ENCODE peak calls at places on chromosomes 3 and 15, in eight cellular contexts. One of them, this sample, is unnamed.

GRCh38 chr3:13256845-13257244 is 163.3 kb downstream of the NUP210 start:
- DNase-seq in heart right ventricle: no peak
- DNase-seq in PC-3: no peak
- DNase-seq in fibroblast of lung: no peak
- DNase-seq in Caco-2: no peak
- DNase-seq in RWPE2: no peak
- DNase-seq in upper lobe of left lung: no peak
- DNase-seq in uterus: no peak
- DNase-seq in this sample: no peak

GRCh38 chr15:76514292-76514691 is 177.7 kb downstream of the ISL2 start:
- DNase-seq in heart right ventricle: no peak
- DNase-seq in Caco-2: peak; percentile 32
- DNase-seq in fibroblast of lung: no peak
- DNase-seq in RWPE2: no peak
- DNase-seq in upper lobe of left lung: no peak
- DNase-seq in uterus: no peak
- DNase-seq in PC-3: no peak
- DNase-seq in this sample: no peak

GRCh38 chr3:9314796-9315195 is 48.1 kb upstream of the THUMPD3 start:
- DNase-seq in fibroblast of lung: no peak
- DNase-seq in uterus: no peak
- DNase-seq in upper lobe of left lung: no peak
- DNase-seq in RWPE2: no peak
- DNase-seq in Caco-2: no peak
- DNase-seq in PC-3: no peak
- DNase-seq in heart right ventricle: no peak
- DNase-seq in this sample: no peak

GRCh38 chr15:65069179-65069578 is 1.4 kb upstream of the RASL12 start:
- DNase-seq in upper lobe of left lung: no peak
- DNase-seq in RWPE2: no peak
- DNase-seq in PC-3: no peak
- DNase-seq in fibroblast of lung: peak; percentile 100
- DNase-seq in Caco-2: no peak
- DNase-seq in heart right ventricle: no peak
- DNase-seq in uterus: peak; percentile 86
- DNase-seq in this sample: no peak

GRCh38 chr15:60297047-60297446 is 100.7 kb downstream of the ANXA2 start:
- DNase-seq in RWPE2: no peak
- DNase-seq in PC-3: no peak
- DNase-seq in heart right ventricle: no peak
- DNase-seq in Caco-2: no peak
- DNase-seq in fibroblast of lung: no peak
- DNase-seq in uterus: no peak
- DNase-seq in upper lobe of left lung: no peak
- DNase-seq in this sample: no peak

GRCh38 chr15:89083246-89083645 is 5.0 kb upstream of the ABHD2 start:
- DNase-seq in upper lobe of left lung: no peak
- DNase-seq in fibroblast of lung: no peak
- DNase-seq in PC-3: peak; percentile 33
- DNase-seq in Caco-2: no peak
- DNase-seq in RWPE2: no peak
- DNase-seq in uterus: no peak
- DNase-seq in heart right ventricle: no peak
- DNase-seq in this sample: no peak

GRCh38 chr3:7272203-7272602 is 411.3 kb downstream of the GRM7 start:
- DNase-seq in upper lobe of left lung: no peak
- DNase-seq in RWPE2: no peak
- DNase-seq in uterus: no peak
- DNase-seq in PC-3: no peak
- DNase-seq in fibroblast of lung: no peak
- DNase-seq in heart right ventricle: no peak
- DNase-seq in Caco-2: no peak
- DNase-seq in this sample: no peak

GRCh38 chr3:53074761-53075742 is 29.2 kb upstream of the SFMBT1 start:
- DNase-seq in RWPE2: no peak
- DNase-seq in upper lobe of left lung: no peak
- DNase-seq in Caco-2: no peak
- DNase-seq in heart right ventricle: no peak
- DNase-seq in PC-3: no peak
- DNase-seq in uterus: peak; percentile 8
- DNase-seq in fibroblast of lung: no peak
- DNase-seq in this sample: no peak

GRCh38 chr3:172307143-172307560 is 141.1 kb downstream of the GHSR start:
- DNase-seq in fibroblast of lung: peak; percentile 42
- DNase-seq in heart right ventricle: no peak
- DNase-seq in Caco-2: peak; percentile 44
- DNase-seq in RWPE2: no peak
- DNase-seq in uterus: no peak
- DNase-seq in upper lobe of left lung: no peak
- DNase-seq in PC-3: peak; percentile 22
- DNase-seq in this sample: no peak

GRCh38 chr3:14331273-14331672 is 71.1 kb upstream of the SLC6A6 start:
- DNase-seq in upper lobe of left lung: no peak
- DNase-seq in uterus: no peak
- DNase-seq in RWPE2: no peak
- DNase-seq in heart right ventricle: no peak
- DNase-seq in fibroblast of lung: no peak
- DNase-seq in Caco-2: peak; percentile 56
- DNase-seq in PC-3: no peak
- DNase-seq in this sample: no peak

DNA sequence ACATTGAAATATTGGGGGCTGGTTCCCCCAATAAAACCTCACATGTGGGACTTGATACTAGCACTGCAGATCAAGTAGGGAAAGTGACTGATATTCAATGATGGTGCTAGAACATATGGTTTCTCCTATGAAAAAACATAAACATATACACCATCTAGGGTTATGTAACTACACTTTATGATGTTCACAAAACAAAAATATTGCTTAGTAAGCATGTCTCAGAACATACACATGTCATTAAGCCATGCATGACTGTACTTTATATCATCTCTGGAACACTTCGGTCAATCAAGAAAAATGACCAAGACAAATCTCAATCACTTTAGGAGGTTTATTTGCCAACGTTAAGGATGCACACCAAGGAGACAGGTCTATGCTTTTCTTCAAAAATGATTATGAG is 57.4 kb downstream of the ZNF717 start:
- DNase-seq in RWPE2: no peak
- DNase-seq in heart right ventricle: no peak
- DNase-seq in fibroblast of lung: no peak
- DNase-seq in uterus: no peak
- DNase-seq in Caco-2: no peak
- DNase-seq in upper lobe of left lung: no peak
- DNase-seq in PC-3: no peak
- DNase-seq in this sample: no peak
- H3K9me3 ChIP-seq in RWPE2: no peaks in the 10 kb centered on the region
- H3K9me3 ChIP-seq in heart right ventricle: peaks cover 32% of the 10 kb centered on the region
- H3K9me3 ChIP-seq in fibroblast of lung: no peaks in the 10 kb centered on the region
- H3K9me3 ChIP-seq in uterus: no peaks in the 10 kb centered on the region
- H3K9me3 ChIP-seq in Caco-2: no peaks in the 10 kb centered on the region
- H3K9me3 ChIP-seq in upper lobe of left lung: peaks cover 79% of the 10 kb centered on the region
- H3K9me3 ChIP-seq in PC-3: peaks cover 18% of the 10 kb centered on the region
- H3K9me3 ChIP-seq in this sample: peaks cover 15% of the 10 kb centered on the region

GRCh38 chr15:31265090-31265870 is 61.4 kb upstream of the KLF13 start:
- DNase-seq in upper lobe of left lung: no peak
- DNase-seq in PC-3: no peak
- DNase-seq in uterus: peak; percentile 8
- DNase-seq in Caco-2: peak; percentile 57
- DNase-seq in heart right ventricle: no peak
- DNase-seq in RWPE2: peak; percentile 57
- DNase-seq in fibroblast of lung: no peak
- DNase-seq in this sample: no peak

GRCh38 chr15:31263751-31264533 is 62.7 kb upstream of the KLF13 start:
- DNase-seq in fibroblast of lung: no peak
- DNase-seq in uterus: peak; percentile 28
- DNase-seq in upper lobe of left lung: peak; percentile 86
- DNase-seq in heart right ventricle: peak; percentile 78
- DNase-seq in Caco-2: peak; percentile 24
- DNase-seq in PC-3: no peak
- DNase-seq in RWPE2: peak; percentile 77
- DNase-seq in this sample: peak; percentile 63

GRCh38 chr15:31265871-31266711 is 60.5 kb upstream of the KLF13 start:
- DNase-seq in upper lobe of left lung: no peak
- DNase-seq in uterus: peak; percentile 13
- DNase-seq in RWPE2: peak; percentile 62
- DNase-seq in fibroblast of lung: peak; percentile 38
- DNase-seq in PC-3: no peak
- DNase-seq in Caco-2: peak; percentile 33
- DNase-seq in heart right ventricle: peak; percentile 42
- DNase-seq in this sample: peak; percentile 29

GRCh38 chr15:31262901-31263671 is 63.5 kb upstream of the KLF13 start:
- DNase-seq in fibroblast of lung: peak; percentile 29
- DNase-seq in Caco-2: peak; percentile 18
- DNase-seq in uterus: peak; percentile 16
- DNase-seq in heart right ventricle: no peak
- DNase-seq in PC-3: no peak
- DNase-seq in RWPE2: peak; percentile 45
- DNase-seq in upper lobe of left lung: no peak
- DNase-seq in this sample: no peak

DNA sequence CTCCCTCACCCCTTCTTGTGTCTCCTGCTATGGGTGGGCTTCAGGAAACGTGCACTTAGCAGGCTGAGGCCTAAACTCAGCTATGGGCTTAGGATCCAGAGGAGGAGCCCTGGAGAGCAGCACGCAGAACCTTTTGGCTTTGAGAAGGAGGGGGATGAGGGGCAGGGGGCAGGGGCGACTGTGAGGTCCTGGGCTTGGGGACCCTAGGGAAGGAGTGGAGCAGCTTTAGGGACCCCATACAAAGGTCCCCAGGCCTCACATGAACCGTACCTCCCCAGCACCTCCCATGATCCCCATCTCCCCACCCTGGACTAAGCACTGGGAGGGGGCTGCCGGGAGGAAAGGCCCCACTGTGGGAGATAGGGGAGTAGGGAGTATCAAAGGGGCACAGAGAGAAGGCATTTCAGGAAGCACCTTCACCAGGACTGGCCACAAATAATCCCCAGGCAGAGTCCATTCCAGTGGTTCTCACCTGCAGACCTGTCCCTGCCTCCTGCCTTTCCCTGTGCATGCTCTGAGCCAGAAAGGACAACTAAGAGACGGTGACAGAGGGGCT is 62.0 kb upstream of the KLF13 start:
- DNase-seq in heart right ventricle: no peak
- DNase-seq in Caco-2: peak; percentile 29
- DNase-seq in uterus: peak; percentile 4
- DNase-seq in fibroblast of lung: no peak
- DNase-seq in RWPE2: peak; percentile 40
- DNase-seq in PC-3: no peak
- DNase-seq in upper lobe of left lung: no peak
- DNase-seq in this sample: no peak
- H3K4me1 ChIP-seq in heart right ventricle: peaks cover 17% of the 10 kb centered on the region
- H3K4me1 ChIP-seq in Caco-2: peaks cover 12% of the 10 kb centered on the region
- H3K4me1 ChIP-seq in uterus: no peaks in the 10 kb centered on the region
- H3K4me1 ChIP-seq in fibroblast of lung: no peaks in the 10 kb centered on the region
- H3K4me1 ChIP-seq in RWPE2: peaks cover 9% of the 10 kb centered on the region
- H3K4me1 ChIP-seq in PC-3: no peaks in the 10 kb centered on the region
- H3K4me1 ChIP-seq in upper lobe of left lung: peaks cover 59% of the 10 kb centered on the region
- H3K4me1 ChIP-seq in this sample: peaks cover 55% of the 10 kb centered on the region

GRCh38 chr3:102142379-102143058 is 292.3 kb upstream of the ZPLD1 start:
- DNase-seq in heart right ventricle: no peak
- DNase-seq in Caco-2: no peak
- DNase-seq in PC-3: no peak
- DNase-seq in fibroblast of lung: no peak
- DNase-seq in upper lobe of left lung: no peak
- DNase-seq in uterus: no peak
- DNase-seq in RWPE2: no peak
- DNase-seq in this sample: no peak
- H3K9me3 ChIP-seq in heart right ventricle: no peaks in the 10 kb centered on the region
- H3K9me3 ChIP-seq in Caco-2: no peaks in the 10 kb centered on the region
- H3K9me3 ChIP-seq in PC-3: no peaks in the 10 kb centered on the region
- H3K9me3 ChIP-seq in fibroblast of lung: no peaks in the 10 kb centered on the region
- H3K9me3 ChIP-seq in upper lobe of left lung: no peaks in the 10 kb centered on the region
- H3K9me3 ChIP-seq in uterus: no peaks in the 10 kb centered on the region
- H3K9me3 ChIP-seq in RWPE2: no peaks in the 10 kb centered on the region
- H3K9me3 ChIP-seq in this sample: no peaks in the 10 kb centered on the region

GRCh38 chr3:196631655-196632032 is 7.8 kb upstream of the NRROS start:
- DNase-seq in PC-3: no peak
- DNase-seq in Caco-2: no peak
- DNase-seq in uterus: no peak
- DNase-seq in RWPE2: no peak
- DNase-seq in heart right ventricle: no peak
- DNase-seq in upper lobe of left lung: no peak
- DNase-seq in fibroblast of lung: no peak
- DNase-seq in this sample: no peak

GRCh38 chr3:196634224-196634623 is 5.3 kb upstream of the NRROS start:
- DNase-seq in PC-3: no peak
- DNase-seq in Caco-2: no peak
- DNase-seq in fibroblast of lung: no peak
- DNase-seq in upper lobe of left lung: no peak
- DNase-seq in RWPE2: no peak
- DNase-seq in heart right ventricle: no peak
- DNase-seq in uterus: no peak
- DNase-seq in this sample: no peak

GRCh38 chr3:196632033-196632751 is 7.3 kb upstream of the NRROS start:
- DNase-seq in Caco-2: peak; percentile 91
- DNase-seq in heart right ventricle: peak; percentile 86
- DNase-seq in fibroblast of lung: peak; percentile 50
- DNase-seq in upper lobe of left lung: peak; percentile 96
- DNase-seq in uterus: peak; percentile 67
- DNase-seq in RWPE2: no peak
- DNase-seq in PC-3: peak; percentile 79
- DNase-seq in this sample: peak; percentile 82

GRCh38 chr3:196634851-196635250 is 4.6 kb upstream of the NRROS start:
- DNase-seq in heart right ventricle: no peak
- DNase-seq in PC-3: no peak
- DNase-seq in uterus: no peak
- DNase-seq in Caco-2: no peak
- DNase-seq in fibroblast of lung: no peak
- DNase-seq in RWPE2: no peak
- DNase-seq in upper lobe of left lung: no peak
- DNase-seq in this sample: no peak

GRCh38 chr3:196633658-196634151 is 5.8 kb upstream of the NRROS start:
- DNase-seq in fibroblast of lung: no peak
- DNase-seq in PC-3: no peak
- DNase-seq in upper lobe of left lung: no peak
- DNase-seq in uterus: no peak
- DNase-seq in RWPE2: no peak
- DNase-seq in Caco-2: no peak
- DNase-seq in heart right ventricle: no peak
- DNase-seq in this sample: no peak
- H3K4me1 ChIP-seq in fibroblast of lung: peaks cover 2% of the 10 kb centered on the region
- H3K4me1 ChIP-seq in PC-3: peaks cover 15% of the 10 kb centered on the region
- H3K4me1 ChIP-seq in upper lobe of left lung: peaks cover 39% of the 10 kb centered on the region
- H3K4me1 ChIP-seq in uterus: no peaks in the 10 kb centered on the region
- H3K4me1 ChIP-seq in RWPE2: no peaks in the 10 kb centered on the region
- H3K4me1 ChIP-seq in Caco-2: peaks cover 6% of the 10 kb centered on the region
- H3K4me1 ChIP-seq in heart right ventricle: peaks cover 17% of the 10 kb centered on the region
- H3K4me1 ChIP-seq in this sample: peaks cover 45% of the 10 kb centered on the region

DNA sequence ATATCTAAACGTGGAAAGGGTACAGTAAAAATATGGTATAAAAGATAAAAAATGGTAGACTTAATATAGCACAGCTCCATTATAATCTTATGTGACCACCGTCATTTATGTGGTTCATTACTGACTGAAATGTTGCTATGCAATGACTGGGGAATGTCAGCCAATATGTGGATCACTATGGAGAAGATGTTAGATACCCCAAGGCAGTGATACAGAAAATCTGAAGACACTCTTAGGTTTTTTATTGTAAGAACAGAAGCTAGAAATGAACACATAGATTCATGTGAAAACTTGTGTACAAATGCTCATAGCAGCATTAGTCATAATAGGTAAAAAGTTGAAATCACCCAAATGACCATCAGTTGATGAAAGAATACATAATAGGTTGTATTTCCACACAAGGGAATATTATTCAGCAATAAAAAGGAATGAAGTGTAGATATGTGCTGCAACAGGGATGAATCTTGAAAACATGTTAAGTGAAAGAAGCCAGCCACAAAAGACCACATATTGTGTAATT is 18.4 kb downstream of the MEF2A start:
- DNase-seq in Caco-2: no peak
- DNase-seq in fibroblast of lung: no peak
- DNase-seq in uterus: no peak
- DNase-seq in RWPE2: no peak
- DNase-seq in PC-3: no peak
- DNase-seq in heart right ventricle: no peak
- DNase-seq in upper lobe of left lung: no peak
- DNase-seq in this sample: no peak
- H3K9me3 ChIP-seq in Caco-2: peaks cover 2% of the 10 kb centered on the region
- H3K9me3 ChIP-seq in fibroblast of lung: no peaks in the 10 kb centered on the region
- H3K9me3 ChIP-seq in uterus: no peaks in the 10 kb centered on the region
- H3K9me3 ChIP-seq in RWPE2: peaks cover 12% of the 10 kb centered on the region
- H3K9me3 ChIP-seq in PC-3: no peaks in the 10 kb centered on the region
- H3K9me3 ChIP-seq in heart right ventricle: no peaks in the 10 kb centered on the region
- H3K9me3 ChIP-seq in upper lobe of left lung: peaks cover 4% of the 10 kb centered on the region
- H3K9me3 ChIP-seq in this sample: peaks cover 4% of the 10 kb centered on the region

This sample was measured in effector memory CD4-positive, alpha-beta T cell.